ENCODE peak calls at places on chromosome 17, in five cellular contexts. D is BJ, N is astrocyte of the cerebellum, P is ACHN, G is KG1. Q is an unnamed sample.
A peak's percentile ranks its signal among the peaks of the same experiment; 100 is the strongest.

GRCh38 chr17:43338886-43339516 is 59.8 kb upstream of the ARL4D start:
- DNase-seq in G (no peak), D (no peak), P (peak; percentile 81), N (no peak), Q (no peak)

GRCh38 chr17:67378444-67379250 is 1.6 kb downstream of the PITPNC1 start:
- DNase-seq in P (peak; percentile 73), G (peak; percentile 35), D (no peak), N (no peak), Q (peak; percentile 74)

GRCh38 chr17:12407495-12407894 is 258.2 kb upstream of the MYOCD start:
- DNase-seq in G (no peak), P (no peak), N (no peak), D (no peak), Q (no peak)

GRCh38 chr17:310111-311010 is 42.2 kb downstream of the RPH3AL start:
- DNase-seq in N (no peak), P (no peak), D (no peak), G (no peak), Q (no peak)

GRCh38 chr17:73731733-73732132 is 87.5 kb upstream of the SDK2 start:
- DNase-seq in D (no peak), P (no peak), G (no peak), N (no peak), Q (no peak)

GRCh38 chr17:45425125-45425983 is 7.3 kb downstream of the ARHGAP27 start:
- DNase-seq in D (no peak), N (peak; percentile 22), G (no peak), P (peak; percentile 98), Q (peak; percentile 76)

GRCh38 chr17:69250641-69251040 is 22.0 kb upstream of the ABCA10 start:
- DNase-seq in D (no peak), N (no peak), P (no peak), G (no peak), Q (peak; percentile 19)

GRCh38 chr17:75138519-75138918 is 7.0 kb upstream of the NT5C start:
- DNase-seq in N (no peak), P (no peak), G (no peak), D (no peak), Q (no peak)

GRCh38 chr17:12227547-12227946 is 206.9 kb downstream of the MAP2K4 start:
- DNase-seq in G (no peak), D (no peak), N (no peak), P (no peak), Q (no peak)

GRCh38 chr17:692116-692515 is 22.5 kb downstream of the VPS53 start:
- DNase-seq in G (no peak), D (peak; percentile 96), N (peak; percentile 66), P (peak; percentile 79), Q (no peak)

GRCh38 chr17:80761421-80761871 is 216.8 kb downstream of the RPTOR start:
- DNase-seq in N (peak; percentile 79), P (peak; percentile 85), G (peak; percentile 55), D (no peak), Q (peak; percentile 80)

GRCh38 chr17:3039748-3040147 is 23.7 kb downstream of the OR1D5 start:
- DNase-seq in P (no peak), N (no peak), G (no peak), D (no peak), Q (no peak)

GRCh38 chr17:32567511-32567910 is 80.7 kb downstream of the CDK5R1 start:
- DNase-seq in G (no peak), N (no peak), P (no peak), D (no peak), Q (no peak)

GRCh38 chr17:82318772-82319606 is 1.6 kb upstream of the CD7 start:
- DNase-seq in G (no peak), P (no peak), N (no peak), D (no peak), Q (no peak)

GRCh38 chr17:63476857-63477470 is at the start of gene ACE:
- DNase-seq in N (no peak), G (no peak), P (peak; percentile 19), D (no peak), Q (peak; percentile 19)

GRCh38 chr17:51152766-51153209 is 571 bp upstream of the NME1 start:
- DNase-seq in G (peak; percentile 81), P (peak; percentile 49), N (no peak), D (no peak), Q (peak; percentile 22)

GRCh38 chr17:41825175-41825845 is 10.7 kb downstream of the NT5C3B start:
- DNase-seq in G (no peak), N (no peak), P (no peak), D (no peak), Q (no peak)

GRCh38 chr17:75753514-75754377 is 11.2 kb downstream of the GALK1 start:
- DNase-seq in P (peak; percentile 78), N (no peak), D (no peak), G (no peak), Q (peak; percentile 89)

GRCh38 chr17:20999841-21000532 is 42.8 kb downstream of the USP22 start:
- DNase-seq in N (no peak), P (no peak), G (no peak), D (no peak), Q (no peak)

GRCh38 chr17:28912281-28912937 is 9.5 kb upstream of the DHRS13 start:
- DNase-seq in N (no peak), P (no peak), G (no peak), D (no peak), Q (no peak)

GRCh38 chr17:76271669-76272540 is 6.8 kb downstream of the UBALD2 start:
- DNase-seq in G (no peak), N (no peak), P (no peak), D (no peak), Q (no peak)

GRCh38 chr17:29557085-29557697 is 9.6 kb downstream of the ABHD15 start:
- DNase-seq in N (no peak), D (no peak), P (no peak), G (no peak), Q (no peak)

GRCh38 chr17:332558-333322 is 19.9 kb downstream of the RPH3AL start:
- DNase-seq in G (no peak), N (no peak), P (no peak), D (peak; percentile 43), Q (no peak)

GRCh38 chr17:73706858-73707257 is 62.6 kb upstream of the SDK2 start:
- DNase-seq in N (no peak), G (no peak), P (no peak), D (no peak), Q (no peak)

GRCh38 chr17:6546069-6546718 is 10.2 kb downstream of the PITPNM3 start:
- DNase-seq in D (no peak), N (peak; percentile 84), G (no peak), P (peak; percentile 65), Q (no peak)